ENCODE peak calls at places on chromosome 4, in nine cellular contexts. One of them, this sample, is unnamed.

GRCh38 chr4:152247271-152247975 is 288.5 kb downstream of the FBXW7 start:
- DNase-seq in lung: no peak
- DNase-seq in iPS DF 6.9: no peak
- DNase-seq in dorsolateral prefrontal cortex: peak; percentile 57
- DNase-seq in uterus: no peak
- DNase-seq in body of pancreas: no peak
- DNase-seq in substantia nigra: no peak
- DNase-seq in aorta: no peak
- DNase-seq in AG04450: no peak
- DNase-seq in this sample: no peak

GRCh38 chr4:120749445-120750151 is 172.9 kb downstream of the PRDM5 start:
- DNase-seq in lung: no peak
- DNase-seq in iPS DF 6.9: no peak
- DNase-seq in dorsolateral prefrontal cortex: no peak
- DNase-seq in uterus: no peak
- DNase-seq in body of pancreas: no peak
- DNase-seq in substantia nigra: no peak
- DNase-seq in aorta: no peak
- DNase-seq in AG04450: no peak
- DNase-seq in this sample: no peak

GRCh38 chr4:2534904-2535385 is 1.5 kb upstream of the FAM193A start:
- DNase-seq in lung: no peak
- DNase-seq in iPS DF 6.9: no peak
- DNase-seq in dorsolateral prefrontal cortex: no peak
- DNase-seq in uterus: no peak
- DNase-seq in body of pancreas: no peak
- DNase-seq in substantia nigra: no peak
- DNase-seq in aorta: no peak
- DNase-seq in AG04450: no peak
- DNase-seq in this sample: no peak

GRCh38 chr4:139797287-139797686 is 131.7 kb downstream of the MGST2 start:
- DNase-seq in lung: no peak
- DNase-seq in iPS DF 6.9: no peak
- DNase-seq in dorsolateral prefrontal cortex: no peak
- DNase-seq in uterus: no peak
- DNase-seq in body of pancreas: no peak
- DNase-seq in substantia nigra: no peak
- DNase-seq in aorta: no peak
- DNase-seq in AG04450: no peak
- DNase-seq in this sample: no peak

GRCh38 chr4:56345461-56345860 is 41.8 kb downstream of the AASDH start:
- DNase-seq in lung: no peak
- DNase-seq in iPS DF 6.9: no peak
- DNase-seq in dorsolateral prefrontal cortex: no peak
- DNase-seq in uterus: no peak
- DNase-seq in body of pancreas: no peak
- DNase-seq in substantia nigra: no peak
- DNase-seq in aorta: no peak
- DNase-seq in AG04450: no peak
- DNase-seq in this sample: no peak

GRCh38 chr4:8403173-8403753 is 37.3 kb downstream of the ACOX3 start:
- DNase-seq in lung: peak; percentile 85
- DNase-seq in iPS DF 6.9: peak; percentile 52
- DNase-seq in dorsolateral prefrontal cortex: peak; percentile 72
- DNase-seq in uterus: peak; percentile 88
- DNase-seq in body of pancreas: peak; percentile 66
- DNase-seq in substantia nigra: peak; percentile 82
- DNase-seq in aorta: peak; percentile 96
- DNase-seq in AG04450: peak; percentile 66
- DNase-seq in this sample: peak; percentile 33

GRCh38 chr4:16294455-16294854 is 68.2 kb upstream of the TAPT1 start:
- DNase-seq in lung: no peak
- DNase-seq in iPS DF 6.9: no peak
- DNase-seq in dorsolateral prefrontal cortex: no peak
- DNase-seq in uterus: no peak
- DNase-seq in body of pancreas: no peak
- DNase-seq in substantia nigra: no peak
- DNase-seq in aorta: no peak
- DNase-seq in AG04450: no peak
- DNase-seq in this sample: no peak

GRCh38 chr4:15836362-15836761 is 58.2 kb downstream of the CD38 start:
- DNase-seq in lung: no peak
- DNase-seq in iPS DF 6.9: no peak
- DNase-seq in dorsolateral prefrontal cortex: no peak
- DNase-seq in uterus: no peak
- DNase-seq in body of pancreas: no peak
- DNase-seq in substantia nigra: no peak
- DNase-seq in aorta: no peak
- DNase-seq in AG04450: no peak
- DNase-seq in this sample: no peak

GRCh38 chr4:150679018-150679766 is 97.2 kb downstream of the MAB21L2 start:
- DNase-seq in lung: no peak
- DNase-seq in iPS DF 6.9: no peak
- DNase-seq in dorsolateral prefrontal cortex: no peak
- DNase-seq in uterus: no peak
- DNase-seq in body of pancreas: no peak
- DNase-seq in substantia nigra: no peak
- DNase-seq in aorta: no peak
- DNase-seq in AG04450: no peak
- DNase-seq in this sample: no peak

GRCh38 chr4:949656-950055 is 17.4 kb downstream of the TMEM175 start:
- DNase-seq in lung: no peak
- DNase-seq in iPS DF 6.9: no peak
- DNase-seq in dorsolateral prefrontal cortex: peak; percentile 35
- DNase-seq in uterus: no peak
- DNase-seq in body of pancreas: peak; percentile 7
- DNase-seq in substantia nigra: no peak
- DNase-seq in aorta: peak; percentile 30
- DNase-seq in AG04450: no peak
- DNase-seq in this sample: no peak

GRCh38 chr4:68250151-68250930 is 4.8 kb upstream of the TMPRSS11B start:
- DNase-seq in lung: no peak
- DNase-seq in iPS DF 6.9: no peak
- DNase-seq in dorsolateral prefrontal cortex: no peak
- DNase-seq in uterus: no peak
- DNase-seq in body of pancreas: no peak
- DNase-seq in substantia nigra: no peak
- DNase-seq in aorta: no peak
- DNase-seq in AG04450: no peak
- DNase-seq in this sample: no peak

GRCh38 chr4:108272046-108272445 is 103.3 kb upstream of the LEF1 start:
- DNase-seq in lung: no peak
- DNase-seq in iPS DF 6.9: no peak
- DNase-seq in dorsolateral prefrontal cortex: no peak
- DNase-seq in uterus: no peak
- DNase-seq in body of pancreas: no peak
- DNase-seq in substantia nigra: no peak
- DNase-seq in aorta: no peak
- DNase-seq in AG04450: no peak
- DNase-seq in this sample: no peak

GRCh38 chr4:2763511-2763967 is 7.4 kb upstream of the TNIP2 start:
- DNase-seq in lung: no peak
- DNase-seq in iPS DF 6.9: no peak
- DNase-seq in dorsolateral prefrontal cortex: no peak
- DNase-seq in uterus: no peak
- DNase-seq in body of pancreas: no peak
- DNase-seq in substantia nigra: no peak
- DNase-seq in aorta: no peak
- DNase-seq in AG04450: no peak
- DNase-seq in this sample: no peak

GRCh38 chr4:187668683-187669082 is 326.9 kb upstream of the ZFP42 start:
- DNase-seq in lung: no peak
- DNase-seq in iPS DF 6.9: no peak
- DNase-seq in dorsolateral prefrontal cortex: no peak
- DNase-seq in uterus: no peak
- DNase-seq in body of pancreas: no peak
- DNase-seq in substantia nigra: no peak
- DNase-seq in aorta: no peak
- DNase-seq in AG04450: no peak
- DNase-seq in this sample: no peak

GRCh38 chr4:126451237-126451885 is 1136.6 kb downstream of the FAT4 start:
- DNase-seq in lung: no peak
- DNase-seq in iPS DF 6.9: no peak
- DNase-seq in dorsolateral prefrontal cortex: no peak
- DNase-seq in uterus: no peak
- DNase-seq in body of pancreas: no peak
- DNase-seq in substantia nigra: no peak
- DNase-seq in aorta: no peak
- DNase-seq in AG04450: peak; percentile 20
- DNase-seq in this sample: no peak

GRCh38 chr4:98930311-98930865 is 1.5 kb upstream of the EIF4E start:
- DNase-seq in lung: no peak
- DNase-seq in iPS DF 6.9: no peak
- DNase-seq in dorsolateral prefrontal cortex: no peak
- DNase-seq in uterus: no peak
- DNase-seq in body of pancreas: no peak
- DNase-seq in substantia nigra: no peak
- DNase-seq in aorta: no peak
- DNase-seq in AG04450: no peak
- DNase-seq in this sample: no peak

GRCh38 chr4:65007841-65008439 is 598.7 kb upstream of the TECRL start:
- DNase-seq in lung: no peak
- DNase-seq in iPS DF 6.9: peak; percentile 25
- DNase-seq in dorsolateral prefrontal cortex: no peak
- DNase-seq in uterus: no peak
- DNase-seq in body of pancreas: peak; percentile 24
- DNase-seq in substantia nigra: no peak
- DNase-seq in aorta: no peak
- DNase-seq in AG04450: no peak
- DNase-seq in this sample: no peak

GRCh38 chr4:175986-176385 is 51.7 kb downstream of the ZNF718 start:
- DNase-seq in lung: no peak
- DNase-seq in iPS DF 6.9: no peak
- DNase-seq in dorsolateral prefrontal cortex: no peak
- DNase-seq in uterus: no peak
- DNase-seq in body of pancreas: no peak
- DNase-seq in substantia nigra: no peak
- DNase-seq in aorta: no peak
- DNase-seq in AG04450: no peak
- DNase-seq in this sample: no peak

GRCh38 chr4:81352476-81352875 is 119.2 kb downstream of the RASGEF1B start:
- DNase-seq in lung: no peak
- DNase-seq in iPS DF 6.9: no peak
- DNase-seq in dorsolateral prefrontal cortex: no peak
- DNase-seq in uterus: no peak
- DNase-seq in body of pancreas: no peak
- DNase-seq in substantia nigra: no peak
- DNase-seq in aorta: no peak
- DNase-seq in AG04450: peak; percentile 41
- DNase-seq in this sample: no peak

GRCh38 chr4:169115144-169115896 is 105.3 kb upstream of the CBR4 start:
- DNase-seq in lung: no peak
- DNase-seq in iPS DF 6.9: no peak
- DNase-seq in dorsolateral prefrontal cortex: no peak
- DNase-seq in uterus: no peak
- DNase-seq in body of pancreas: no peak
- DNase-seq in substantia nigra: no peak
- DNase-seq in aorta: no peak
- DNase-seq in AG04450: no peak
- DNase-seq in this sample: no peak

GRCh38 chr4:187184513-187184912 is 460.9 kb upstream of the FAT1 start:
- DNase-seq in lung: no peak
- DNase-seq in iPS DF 6.9: no peak
- DNase-seq in dorsolateral prefrontal cortex: no peak
- DNase-seq in uterus: no peak
- DNase-seq in body of pancreas: no peak
- DNase-seq in substantia nigra: no peak
- DNase-seq in aorta: no peak
- DNase-seq in AG04450: no peak
- DNase-seq in this sample: no peak

GRCh38 chr4:34289962-34290361 is 1954.4 kb downstream of the ARAP2 start:
- DNase-seq in lung: no peak
- DNase-seq in iPS DF 6.9: no peak
- DNase-seq in dorsolateral prefrontal cortex: no peak
- DNase-seq in uterus: no peak
- DNase-seq in body of pancreas: no peak
- DNase-seq in substantia nigra: no peak
- DNase-seq in aorta: no peak
- DNase-seq in AG04450: no peak
- DNase-seq in this sample: no peak
- H3K27ac ChIP-seq in lung: no peak overlapping the region
- H3K27ac ChIP-seq in iPS DF 6.9: no peak overlapping the region
- H3K27ac ChIP-seq in dorsolateral prefrontal cortex: no peak overlapping the region
- H3K27ac ChIP-seq in uterus: no peak overlapping the region
- H3K27ac ChIP-seq in body of pancreas: no peak overlapping the region
- H3K27ac ChIP-seq in substantia nigra: no peak overlapping the region
- H3K27ac ChIP-seq in aorta: no peak overlapping the region
- H3K27ac ChIP-seq in AG04450: no peak overlapping the region
- H3K27ac ChIP-seq in this sample: no peak overlapping the region

DNA sequence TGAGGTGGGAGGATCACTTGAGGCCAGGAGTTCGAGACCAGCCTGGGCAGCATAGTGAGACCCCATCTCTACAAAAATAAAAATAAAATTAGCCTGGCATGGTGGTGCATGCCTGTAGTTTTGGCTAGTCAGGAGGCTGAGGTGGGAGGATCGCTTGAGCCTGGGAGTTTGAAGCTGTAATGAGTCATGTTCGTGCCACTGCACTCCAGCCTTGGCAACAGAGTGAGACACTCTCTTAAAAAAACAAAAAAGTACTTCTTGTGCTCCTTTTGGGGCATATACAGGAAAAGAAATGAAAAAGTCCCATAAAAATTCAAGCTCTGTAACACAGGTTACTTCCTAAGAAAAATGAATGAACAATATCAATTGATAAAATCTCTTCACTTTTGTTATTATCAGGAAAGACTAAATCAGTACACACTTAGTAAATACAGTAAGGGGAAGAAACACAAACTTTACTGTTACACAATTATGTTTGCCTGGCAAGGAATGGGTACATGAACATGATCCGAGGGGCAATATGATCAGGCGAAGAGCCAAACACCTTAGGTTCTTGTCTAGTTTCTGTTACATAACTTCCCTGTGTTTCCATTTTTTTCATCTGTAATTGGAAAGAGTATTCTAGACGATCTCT is 46.9 kb downstream of the CCDC158 start:
- DNase-seq in lung: no peak
- DNase-seq in iPS DF 6.9: no peak
- DNase-seq in dorsolateral prefrontal cortex: no peak
- DNase-seq in uterus: no peak
- DNase-seq in body of pancreas: no peak
- DNase-seq in substantia nigra: no peak
- DNase-seq in aorta: no peak
- DNase-seq in AG04450: no peak
- DNase-seq in this sample: no peak
- H3K27ac ChIP-seq in lung: no peak overlapping the region
- H3K27ac ChIP-seq in iPS DF 6.9: no peak overlapping the region
- H3K27ac ChIP-seq in dorsolateral prefrontal cortex: no peak overlapping the region
- H3K27ac ChIP-seq in uterus: no peak overlapping the region
- H3K27ac ChIP-seq in body of pancreas: no peak overlapping the region
- H3K27ac ChIP-seq in substantia nigra: no peak overlapping the region
- H3K27ac ChIP-seq in aorta: no peak overlapping the region
- H3K27ac ChIP-seq in AG04450: no peak overlapping the region
- H3K27ac ChIP-seq in this sample: no peak overlapping the region

GRCh38 chr4:113394730-113395530 is 345.5 kb downstream of the ANK2 start:
- DNase-seq in lung: peak; percentile 54
- DNase-seq in iPS DF 6.9: peak; percentile 70
- DNase-seq in dorsolateral prefrontal cortex: no peak
- DNase-seq in uterus: peak; percentile 35
- DNase-seq in body of pancreas: peak; percentile 55
- DNase-seq in substantia nigra: peak; percentile 51
- DNase-seq in aorta: no peak
- DNase-seq in AG04450: peak; percentile 74
- DNase-seq in this sample: peak; percentile 7
- H3K27ac ChIP-seq in lung: no peak overlapping the region
- H3K27ac ChIP-seq in iPS DF 6.9: no peak overlapping the region
- H3K27ac ChIP-seq in dorsolateral prefrontal cortex: peak overlapping the region; percentile 57
- H3K27ac ChIP-seq in uterus: no peak overlapping the region
- H3K27ac ChIP-seq in body of pancreas: no peak overlapping the region
- H3K27ac ChIP-seq in substantia nigra: no peak overlapping the region
- H3K27ac ChIP-seq in aorta: no peak overlapping the region
- H3K27ac ChIP-seq in AG04450: no peak overlapping the region
- H3K27ac ChIP-seq in this sample: no peak overlapping the region

GRCh38 chr4:77579406-77580076 is 26.1 kb upstream of the CXCL13 start:
- DNase-seq in lung: no peak
- DNase-seq in iPS DF 6.9: no peak
- DNase-seq in dorsolateral prefrontal cortex: no peak
- DNase-seq in uterus: no peak
- DNase-seq in body of pancreas: no peak
- DNase-seq in substantia nigra: no peak
- DNase-seq in aorta: no peak
- DNase-seq in AG04450: peak; percentile 18
- DNase-seq in this sample: no peak
- H3K27ac ChIP-seq in lung: peak overlapping the region; percentile 40
- H3K27ac ChIP-seq in iPS DF 6.9: no peak overlapping the region
- H3K27ac ChIP-seq in dorsolateral prefrontal cortex: no peak overlapping the region
- H3K27ac ChIP-seq in uterus: no peak overlapping the region
- H3K27ac ChIP-seq in body of pancreas: no peak overlapping the region
- H3K27ac ChIP-seq in substantia nigra: no peak overlapping the region
- H3K27ac ChIP-seq in aorta: no peak overlapping the region
- H3K27ac ChIP-seq in AG04450: no peak overlapping the region
- H3K27ac ChIP-seq in this sample: no peak overlapping the region

This sample was measured in caudate nucleus.